ENCODE peak calls at places on chromosomes 7 and 10, in seven cellular contexts. One of them, this sample, is unnamed.
A peak's percentile ranks its signal among the peaks of the same experiment; 100 is the strongest.

GRCh38 chr7:22731781-22732180 is 4.8 kb downstream of the IL6 start:
- DNase-seq in tibial artery: no peak
- DNase-seq in RWPE1: no peak
- DNase-seq in HFF-Myc: no peak
- DNase-seq in psoas muscle: no peak
- DNase-seq in sigmoid colon: no peak
- DNase-seq in fibroblast of pulmonary artery: peak; percentile 17
- DNase-seq in this sample: no peak

GRCh38 chr7:18320971-18321567 is 174.5 kb upstream of the HDAC9 start:
- DNase-seq in tibial artery: no peak
- DNase-seq in fibroblast of pulmonary artery: peak; percentile 74
- DNase-seq in HFF-Myc: peak; percentile 9
- DNase-seq in RWPE1: peak; percentile 45
- DNase-seq in sigmoid colon: no peak
- DNase-seq in psoas muscle: no peak
- DNase-seq in this sample: peak; percentile 8

GRCh38 chr10:31621733-31622132 is 302.7 kb downstream of the ZEB1 start:
- DNase-seq in fibroblast of pulmonary artery: no peak
- DNase-seq in sigmoid colon: no peak
- DNase-seq in HFF-Myc: no peak
- DNase-seq in psoas muscle: no peak
- DNase-seq in tibial artery: no peak
- DNase-seq in RWPE1: no peak
- DNase-seq in this sample: no peak

GRCh38 chr7:128004623-128005022 is 26.6 kb downstream of the LRRC4 start:
- DNase-seq in fibroblast of pulmonary artery: no peak
- DNase-seq in tibial artery: no peak
- DNase-seq in RWPE1: no peak
- DNase-seq in psoas muscle: no peak
- DNase-seq in HFF-Myc: no peak
- DNase-seq in sigmoid colon: no peak
- DNase-seq in this sample: no peak

GRCh38 chr10:71584461-71584860 is 135.1 kb downstream of the C10orf105 start:
- DNase-seq in HFF-Myc: no peak
- DNase-seq in tibial artery: no peak
- DNase-seq in psoas muscle: no peak
- DNase-seq in RWPE1: no peak
- DNase-seq in fibroblast of pulmonary artery: peak; percentile 10
- DNase-seq in sigmoid colon: no peak
- DNase-seq in this sample: no peak

GRCh38 chr7:150986556-150986955 is 4.3 kb upstream of the NOS3 start:
- DNase-seq in fibroblast of pulmonary artery: no peak
- DNase-seq in tibial artery: no peak
- DNase-seq in HFF-Myc: no peak
- DNase-seq in psoas muscle: no peak
- DNase-seq in RWPE1: no peak
- DNase-seq in sigmoid colon: no peak
- DNase-seq in this sample: no peak

GRCh38 chr7:156621628-156622027 is 18.9 kb upstream of the RNF32 start:
- DNase-seq in psoas muscle: no peak
- DNase-seq in sigmoid colon: no peak
- DNase-seq in tibial artery: no peak
- DNase-seq in HFF-Myc: no peak
- DNase-seq in RWPE1: no peak
- DNase-seq in fibroblast of pulmonary artery: no peak
- DNase-seq in this sample: no peak

GRCh38 chr7:137026176-137026500 is 157.7 kb downstream of the CHRM2 start:
- DNase-seq in fibroblast of pulmonary artery: no peak
- DNase-seq in HFF-Myc: no peak
- DNase-seq in sigmoid colon: no peak
- DNase-seq in tibial artery: no peak
- DNase-seq in RWPE1: no peak
- DNase-seq in psoas muscle: no peak
- DNase-seq in this sample: no peak

GRCh38 chr10:21756707-21757600 is 222.9 kb downstream of the MLLT10 start:
- DNase-seq in tibial artery: no peak
- DNase-seq in sigmoid colon: no peak
- DNase-seq in RWPE1: no peak
- DNase-seq in psoas muscle: no peak
- DNase-seq in fibroblast of pulmonary artery: no peak
- DNase-seq in HFF-Myc: no peak
- DNase-seq in this sample: no peak

GRCh38 chr10:108775911-108776475 is 1147.3 kb downstream of the XPNPEP1 start:
- DNase-seq in sigmoid colon: no peak
- DNase-seq in fibroblast of pulmonary artery: no peak
- DNase-seq in psoas muscle: no peak
- DNase-seq in RWPE1: no peak
- DNase-seq in HFF-Myc: no peak
- DNase-seq in tibial artery: no peak
- DNase-seq in this sample: no peak

GRCh38 chr10:37495415-37495814 is 362.0 kb downstream of the ZNF248 start:
- DNase-seq in psoas muscle: no peak
- DNase-seq in sigmoid colon: no peak
- DNase-seq in fibroblast of pulmonary artery: no peak
- DNase-seq in RWPE1: no peak
- DNase-seq in HFF-Myc: no peak
- DNase-seq in tibial artery: no peak
- DNase-seq in this sample: no peak

GRCh38 chr10:108894402-108895301 is 1028.7 kb downstream of the XPNPEP1 start:
- DNase-seq in sigmoid colon: no peak
- DNase-seq in tibial artery: no peak
- DNase-seq in HFF-Myc: no peak
- DNase-seq in fibroblast of pulmonary artery: no peak
- DNase-seq in RWPE1: no peak
- DNase-seq in psoas muscle: no peak
- DNase-seq in this sample: no peak

GRCh38 chr10:69474688-69475432 is 23.6 kb downstream of the TSPAN15 start:
- DNase-seq in RWPE1: peak; percentile 76
- DNase-seq in tibial artery: peak; percentile 71
- DNase-seq in HFF-Myc: peak; percentile 61
- DNase-seq in fibroblast of pulmonary artery: peak; percentile 67
- DNase-seq in psoas muscle: no peak
- DNase-seq in sigmoid colon: peak; percentile 83
- DNase-seq in this sample: no peak

GRCh38 chr10:8981277-8981676 is 926.8 kb downstream of the GATA3 start:
- DNase-seq in HFF-Myc: no peak
- DNase-seq in tibial artery: no peak
- DNase-seq in sigmoid colon: no peak
- DNase-seq in psoas muscle: no peak
- DNase-seq in fibroblast of pulmonary artery: no peak
- DNase-seq in RWPE1: no peak
- DNase-seq in this sample: no peak

GRCh38 chr10:47283848-47284247 is 16.1 kb upstream of the GDF10 start:
- DNase-seq in fibroblast of pulmonary artery: no peak
- DNase-seq in sigmoid colon: no peak
- DNase-seq in HFF-Myc: no peak
- DNase-seq in tibial artery: no peak
- DNase-seq in RWPE1: no peak
- DNase-seq in psoas muscle: no peak
- DNase-seq in this sample: no peak

GRCh38 chr7:505171-505570 is 14.5 kb downstream of the PDGFA start:
- DNase-seq in tibial artery: peak; percentile 52
- DNase-seq in fibroblast of pulmonary artery: no peak
- DNase-seq in RWPE1: no peak
- DNase-seq in HFF-Myc: no peak
- DNase-seq in sigmoid colon: peak; percentile 61
- DNase-seq in psoas muscle: peak; percentile 13
- DNase-seq in this sample: no peak

GRCh38 chr7:5217396-5217795 is 27.4 kb downstream of the WIPI2 start:
- DNase-seq in sigmoid colon: peak; percentile 46
- DNase-seq in HFF-Myc: no peak
- DNase-seq in RWPE1: no peak
- DNase-seq in tibial artery: peak; percentile 49
- DNase-seq in psoas muscle: no peak
- DNase-seq in fibroblast of pulmonary artery: no peak
- DNase-seq in this sample: no peak

GRCh38 chr10:61028861-61029361 is 84.9 kb upstream of the RHOBTB1 start:
- DNase-seq in psoas muscle: no peak
- DNase-seq in fibroblast of pulmonary artery: peak; percentile 68
- DNase-seq in sigmoid colon: no peak
- DNase-seq in RWPE1: no peak
- DNase-seq in tibial artery: no peak
- DNase-seq in HFF-Myc: no peak
- DNase-seq in this sample: no peak

GRCh38 chr7:140621326-140622035 is 19.1 kb downstream of the DENND2A start:
- DNase-seq in psoas muscle: no peak
- DNase-seq in tibial artery: no peak
- DNase-seq in fibroblast of pulmonary artery: no peak
- DNase-seq in sigmoid colon: no peak
- DNase-seq in RWPE1: no peak
- DNase-seq in HFF-Myc: no peak
- DNase-seq in this sample: no peak

GRCh38 chr7:73351447-73352167 is 23.6 kb downstream of the FKBP6 start:
- DNase-seq in psoas muscle: no peak
- DNase-seq in RWPE1: no peak
- DNase-seq in sigmoid colon: no peak
- DNase-seq in tibial artery: no peak
- DNase-seq in fibroblast of pulmonary artery: peak; percentile 31
- DNase-seq in HFF-Myc: no peak
- DNase-seq in this sample: no peak
- TF ChIP-seq CTCF in psoas muscle: no peak
- TF ChIP-seq CTCF in RWPE1: no peak
- TF ChIP-seq CTCF in sigmoid colon: no peak
- TF ChIP-seq CTCF in tibial artery: no peak
- TF ChIP-seq CTCF in fibroblast of pulmonary artery: no peak
- TF ChIP-seq CTCF in HFF-Myc: no peak
- TF ChIP-seq CTCF in this sample: no peak

DNA sequence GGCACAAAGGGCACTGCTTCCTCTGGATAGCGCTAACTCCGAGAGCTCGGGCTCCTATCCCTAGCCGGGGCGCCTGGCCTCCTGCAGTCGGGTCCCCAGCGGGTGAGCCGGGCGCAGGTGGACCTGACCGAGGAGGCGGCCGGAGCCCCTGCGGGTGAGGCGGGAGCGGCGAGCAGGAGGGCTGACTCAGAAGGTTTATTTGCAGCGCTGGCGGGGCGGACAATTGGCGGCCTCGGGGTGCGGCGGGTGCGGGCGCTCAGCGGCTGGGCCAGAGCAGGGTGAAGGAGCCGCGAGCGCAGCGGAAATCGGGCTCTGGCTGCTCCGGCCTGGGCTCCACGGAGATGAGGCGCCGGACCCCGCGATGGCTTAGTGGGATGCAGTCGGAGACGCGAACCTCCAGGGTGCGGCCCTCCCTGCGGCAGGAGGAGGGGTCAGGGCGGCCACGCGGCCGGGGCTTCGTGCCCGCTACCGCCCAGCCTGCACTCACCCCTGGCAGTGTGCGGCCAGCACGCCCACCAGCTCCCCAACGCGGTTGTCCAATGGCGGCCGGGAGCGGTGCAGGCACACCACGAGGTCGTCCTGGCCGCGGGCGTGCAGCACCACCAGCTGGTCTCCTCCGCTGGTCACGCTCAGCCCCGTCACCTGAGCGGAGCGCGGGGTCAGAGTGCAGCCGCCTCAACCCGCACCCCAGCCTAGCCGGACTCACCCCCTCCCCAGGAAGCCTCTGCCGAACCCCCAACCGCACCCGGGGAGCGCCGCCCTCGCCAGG is 16.1 kb downstream of the MYO1G start:
- DNase-seq in fibroblast of pulmonary artery: peak; percentile 25
- DNase-seq in sigmoid colon: no peak
- DNase-seq in RWPE1: peak; percentile 55
- DNase-seq in HFF-Myc: no peak
- DNase-seq in psoas muscle: peak; percentile 47
- DNase-seq in tibial artery: peak; percentile 65
- DNase-seq in this sample: peak; percentile 42
- TF ChIP-seq CTCF in fibroblast of pulmonary artery: no peak
- TF ChIP-seq CTCF in sigmoid colon: no peak
- TF ChIP-seq CTCF in RWPE1: no peak
- TF ChIP-seq CTCF in HFF-Myc: no peak
- TF ChIP-seq CTCF in psoas muscle: no peak
- TF ChIP-seq CTCF in tibial artery: no peak
- TF ChIP-seq CTCF in this sample: no peak

GRCh38 chr10:95389982-95390381 is 99.2 kb upstream of the PDLIM1 start:
- DNase-seq in sigmoid colon: no peak
- DNase-seq in RWPE1: no peak
- DNase-seq in fibroblast of pulmonary artery: no peak
- DNase-seq in HFF-Myc: no peak
- DNase-seq in tibial artery: no peak
- DNase-seq in psoas muscle: no peak
- DNase-seq in this sample: no peak

GRCh38 chr10:95391164-95391563 is 100.4 kb upstream of the PDLIM1 start:
- DNase-seq in sigmoid colon: no peak
- DNase-seq in fibroblast of pulmonary artery: no peak
- DNase-seq in tibial artery: no peak
- DNase-seq in psoas muscle: no peak
- DNase-seq in HFF-Myc: no peak
- DNase-seq in RWPE1: no peak
- DNase-seq in this sample: no peak

GRCh38 chr10:95392711-95393164 is 101.9 kb upstream of the PDLIM1 start:
- DNase-seq in RWPE1: no peak
- DNase-seq in fibroblast of pulmonary artery: no peak
- DNase-seq in tibial artery: peak; percentile 62
- DNase-seq in psoas muscle: no peak
- DNase-seq in HFF-Myc: no peak
- DNase-seq in sigmoid colon: no peak
- DNase-seq in this sample: no peak

GRCh38 chr10:95392250-95392584 is 101.4 kb upstream of the PDLIM1 start:
- DNase-seq in HFF-Myc: no peak
- DNase-seq in psoas muscle: no peak
- DNase-seq in RWPE1: no peak
- DNase-seq in fibroblast of pulmonary artery: no peak
- DNase-seq in tibial artery: no peak
- DNase-seq in sigmoid colon: no peak
- DNase-seq in this sample: no peak

GRCh38 chr10:95391570-95392249 is 100.9 kb upstream of the PDLIM1 start:
- DNase-seq in tibial artery: no peak
- DNase-seq in sigmoid colon: no peak
- DNase-seq in psoas muscle: no peak
- DNase-seq in HFF-Myc: peak; percentile 15
- DNase-seq in RWPE1: peak; percentile 49
- DNase-seq in fibroblast of pulmonary artery: peak; percentile 63
- DNase-seq in this sample: no peak
- TF ChIP-seq CTCF in tibial artery: no peak
- TF ChIP-seq CTCF in sigmoid colon: no peak
- TF ChIP-seq CTCF in psoas muscle: no peak
- TF ChIP-seq CTCF in HFF-Myc: peak; percentile 12
- TF ChIP-seq CTCF in RWPE1: no peak
- TF ChIP-seq CTCF in fibroblast of pulmonary artery: peak; percentile 38
- TF ChIP-seq CTCF in this sample: no peak

DNA sequence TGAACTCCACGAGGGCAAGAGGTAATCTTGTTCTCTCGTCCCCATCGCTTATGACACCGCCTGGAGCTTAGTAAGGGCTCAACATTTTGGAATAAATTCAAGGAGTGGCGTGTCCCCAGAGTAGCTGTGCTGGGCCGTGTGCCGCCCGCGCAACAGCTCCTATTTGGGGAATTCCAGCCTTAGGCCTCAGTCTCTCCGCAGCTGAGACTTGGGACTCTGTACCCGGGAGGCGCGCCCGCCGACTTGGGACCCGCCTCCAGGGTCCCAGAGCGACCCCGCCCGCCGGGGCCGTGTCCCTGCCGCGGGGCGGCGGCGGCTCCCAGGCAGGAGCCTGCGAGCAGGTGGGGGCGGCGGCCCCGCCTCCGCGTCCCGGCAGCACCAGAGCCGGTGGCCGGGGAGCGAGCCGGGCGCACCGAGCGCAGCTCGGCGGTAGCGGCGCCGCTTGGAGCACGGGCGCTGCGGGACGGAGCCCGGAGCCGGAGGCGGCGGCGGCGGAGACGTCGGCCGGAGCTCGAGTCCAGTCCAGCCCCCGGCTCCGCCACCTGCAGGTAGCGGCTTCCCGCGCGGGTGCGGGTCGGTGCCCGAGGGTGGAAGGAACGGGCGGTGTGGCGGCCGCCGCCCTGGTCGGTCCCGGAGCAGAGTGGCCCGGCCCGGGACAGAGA is at the start of gene WIPF3:
- DNase-seq in psoas muscle: peak; percentile 48
- DNase-seq in RWPE1: peak; percentile 28
- DNase-seq in HFF-Myc: no peak
- DNase-seq in sigmoid colon: no peak
- DNase-seq in tibial artery: peak; percentile 71
- DNase-seq in fibroblast of pulmonary artery: no peak
- DNase-seq in this sample: peak; percentile 55
- TF ChIP-seq CTCF in psoas muscle: peak; percentile 8
- TF ChIP-seq CTCF in RWPE1: no peak
- TF ChIP-seq CTCF in HFF-Myc: no peak
- TF ChIP-seq CTCF in sigmoid colon: no peak
- TF ChIP-seq CTCF in tibial artery: no peak
- TF ChIP-seq CTCF in fibroblast of pulmonary artery: no peak
- TF ChIP-seq CTCF in this sample: no peak

This sample was measured in endothelial cell.